ENCODE peak calls at places on chromosomes 16 and 17, in nine cellular contexts. V is AG10803; E is dorsolateral prefrontal cortex; Q is NCI-H774; O is activated CD4-positive, alpha-beta T cell treated with anti-CD3 and anti-CD28 coated beads for 24 hours; S is activated B cell treated with CpG ODN at 0.5 μM for 24 hours; I is Ammon's horn; D is LHCN-M2; K is head of caudate nucleus. U is an unnamed sample.

GRCh38 chr17:47914296-47914948 is 18.4 kb downstream of the SP2 start:
- DNase-seq in V (no peak), E (no peak), Q (no peak), O (no peak), S (no peak), I (no peak), D (no peak), K (no peak), U (no peak)

GRCh38 chr17:7676533-7676932 is 10.8 kb downstream of the TP53 start:
- DNase-seq in V (no peak), E (no peak), Q (no peak), O (no peak), S (no peak), I (no peak), D (no peak), K (no peak), U (no peak)

GRCh38 chr16:19875900-19876299 is 8.7 kb downstream of the GPRC5B start:
- DNase-seq in V (no peak), E (no peak), Q (no peak), O (no peak), S (no peak), I (no peak), D (no peak), K (no peak), U (no peak)

GRCh38 chr17:75077490-75078096 is 10.2 kb upstream of the SLC16A5 start:
- DNase-seq in V (peak), E (peak), Q (peak), O (no peak), S (peak), I (peak), D (no peak), K (peak), U (peak)

GRCh38 chr17:7972131-7972785 is 30.2 kb upstream of the GUCY2D start:
- DNase-seq in V (no peak), E (no peak), Q (no peak), O (no peak), S (no peak), I (no peak), D (peak), K (no peak), U (no peak)

GRCh38 chr17:16962804-16963203 is 9.1 kb downstream of the TNFRSF13B start:
- DNase-seq in V (no peak), E (no peak), Q (no peak), O (no peak), S (no peak), I (no peak), D (peak), K (no peak), U (no peak)

GRCh38 chr17:13306310-13306962 is 288.6 kb upstream of the ELAC2 start:
- DNase-seq in V (peak), E (no peak), Q (no peak), O (no peak), S (no peak), I (no peak), D (peak), K (no peak), U (no peak)

GRCh38 chr17:68326681-68327080 is 35.4 kb downstream of the ARSG start:
- DNase-seq in V (no peak), E (no peak), Q (no peak), O (no peak), S (no peak), I (no peak), D (no peak), K (no peak), U (no peak)

GRCh38 chr16:53291757-53292392 is 142.4 kb upstream of the RBL2 start:
- DNase-seq in V (peak), E (no peak), Q (no peak), O (no peak), S (no peak), I (no peak), D (peak), K (no peak), U (no peak)

U was measured in tibial artery.